ENCODE peak calls at places on chromosomes 3 and 15, in four cellular contexts. J is fibroblast of lung, W is brain microvascular endothelial cell, Y is substantia nigra. C is an unnamed sample.

GRCh38 chr15:28929200-28929599 is 43.4 kb downstream of the APBA2 start:
- DNase-seq in W (no peak), J (no peak), Y (no peak), C (no peak)

GRCh38 chr3:33173103-33173502 is 45.5 kb downstream of the SUSD5 start:
- DNase-seq in Y (no peak), W (no peak), J (no peak), C (no peak)

GRCh38 chr15:75203017-75203907 is 1.6 kb downstream of the C15orf39 start:
- DNase-seq in W (peak), J (peak), Y (no peak), C (no peak)

GRCh38 chr3:177930771-177931170 is 605.5 kb upstream of the KCNMB2 start:
- DNase-seq in W (no peak), J (no peak), Y (no peak), C (no peak)

GRCh38 chr15:47732243-47732642 is 14.9 kb downstream of the SEMA6D start:
- DNase-seq in Y (no peak), W (no peak), J (no peak), C (no peak)

GRCh38 chr3:11718582-11719405 is 75.1 kb upstream of the VGLL4 start:
- DNase-seq in Y (no peak), J (peak), W (peak), C (peak)

GRCh38 chr15:77775851-77776250 is 143.1 kb upstream of the LINGO1 start:
- DNase-seq in J (no peak), Y (no peak), W (no peak), C (no peak)

GRCh38 chr3:55333041-55333440 is 154.1 kb downstream of the WNT5A start:
- DNase-seq in W (peak), J (peak), Y (no peak), C (no peak)

GRCh38 chr15:59521443-59521842 is 83.5 kb downstream of the FAM81A start:
- DNase-seq in Y (no peak), W (no peak), J (no peak), C (no peak)

GRCh38 chr3:39284457-39284881 is 4.6 kb upstream of the CX3CR1 start:
- DNase-seq in W (no peak), Y (no peak), J (peak), C (no peak)

GRCh38 chr3:129526121-129526900 is 2.1 kb upstream of the RHO start:
- DNase-seq in W (no peak), Y (no peak), J (no peak), C (no peak)